ENCODE peak calls at places on chromosomes 13 and 19, in seven cellular contexts. One of them, this sample, is unnamed.

GRCh38 chr13:33015791-33016323 is 366 bp upstream of the KL start:
- DNase-seq in ascending aorta: no peak
- DNase-seq in colonic mucosa: peak
- DNase-seq in osteoblast: no peak
- DNase-seq in cardiac fibroblast: no peak
- DNase-seq in fibroblast of pulmonary artery: no peak
- DNase-seq in right lobe of liver: no peak
- DNase-seq in this sample: no peak

GRCh38 chr19:8237026-8237425 is 27.9 kb downstream of the CERS4 start:
- DNase-seq in ascending aorta: no peak
- DNase-seq in fibroblast of pulmonary artery: no peak
- DNase-seq in colonic mucosa: no peak
- DNase-seq in osteoblast: peak
- DNase-seq in cardiac fibroblast: no peak
- DNase-seq in right lobe of liver: no peak
- DNase-seq in this sample: no peak

GRCh38 chr19:18385675-18386542 is at the start of gene GDF15:
- DNase-seq in fibroblast of pulmonary artery: peak
- DNase-seq in cardiac fibroblast: peak
- DNase-seq in colonic mucosa: peak
- DNase-seq in osteoblast: peak
- DNase-seq in ascending aorta: no peak
- DNase-seq in right lobe of liver: peak
- DNase-seq in this sample: peak

GRCh38 chr13:73730014-73730413 is 404.2 kb downstream of the KLF12 start:
- DNase-seq in colonic mucosa: no peak
- DNase-seq in ascending aorta: no peak
- DNase-seq in osteoblast: no peak
- DNase-seq in right lobe of liver: no peak
- DNase-seq in cardiac fibroblast: no peak
- DNase-seq in fibroblast of pulmonary artery: no peak
- DNase-seq in this sample: no peak

GRCh38 chr13:29861694-29862110 is 11.3 kb upstream of the UBL3 start:
- DNase-seq in ascending aorta: no peak
- DNase-seq in colonic mucosa: no peak
- DNase-seq in fibroblast of pulmonary artery: peak
- DNase-seq in osteoblast: peak
- DNase-seq in cardiac fibroblast: peak
- DNase-seq in right lobe of liver: no peak
- DNase-seq in this sample: no peak

GRCh38 chr13:113947321-113948033 is 26.4 kb downstream of the C13orf46 start:
- DNase-seq in colonic mucosa: peak
- DNase-seq in osteoblast: peak
- DNase-seq in cardiac fibroblast: peak
- DNase-seq in ascending aorta: no peak
- DNase-seq in right lobe of liver: no peak
- DNase-seq in fibroblast of pulmonary artery: peak
- DNase-seq in this sample: peak

GRCh38 chr13:74930402-74931165 is 551.4 kb downstream of the TBC1D4 start:
- DNase-seq in cardiac fibroblast: peak
- DNase-seq in right lobe of liver: no peak
- DNase-seq in colonic mucosa: no peak
- DNase-seq in fibroblast of pulmonary artery: peak
- DNase-seq in ascending aorta: no peak
- DNase-seq in osteoblast: peak
- DNase-seq in this sample: peak

GRCh38 chr13:62924395-62924794 is 1508.7 kb upstream of the PCDH20 start:
- DNase-seq in ascending aorta: no peak
- DNase-seq in cardiac fibroblast: no peak
- DNase-seq in fibroblast of pulmonary artery: no peak
- DNase-seq in colonic mucosa: no peak
- DNase-seq in right lobe of liver: no peak
- DNase-seq in osteoblast: no peak
- DNase-seq in this sample: no peak

GRCh38 chr19:23788415-23788814 is 29.7 kb upstream of the ZNF681 start:
- DNase-seq in right lobe of liver: no peak
- DNase-seq in ascending aorta: no peak
- DNase-seq in colonic mucosa: no peak
- DNase-seq in osteoblast: no peak
- DNase-seq in cardiac fibroblast: no peak
- DNase-seq in fibroblast of pulmonary artery: no peak
- DNase-seq in this sample: no peak

GRCh38 chr13:69474286-69474685 is 633.3 kb upstream of the ATXN8OS start:
- DNase-seq in ascending aorta: no peak
- DNase-seq in cardiac fibroblast: no peak
- DNase-seq in osteoblast: no peak
- DNase-seq in colonic mucosa: no peak
- DNase-seq in right lobe of liver: no peak
- DNase-seq in fibroblast of pulmonary artery: no peak
- DNase-seq in this sample: no peak

GRCh38 chr13:101916758-101917474 is 464.4 kb downstream of the ITGBL1 start:
- DNase-seq in osteoblast: no peak
- DNase-seq in right lobe of liver: no peak
- DNase-seq in ascending aorta: no peak
- DNase-seq in cardiac fibroblast: no peak
- DNase-seq in fibroblast of pulmonary artery: no peak
- DNase-seq in colonic mucosa: no peak
- DNase-seq in this sample: no peak

GRCh38 chr13:101917475-101917810 is 465.0 kb downstream of the ITGBL1 start:
- DNase-seq in cardiac fibroblast: no peak
- DNase-seq in osteoblast: no peak
- DNase-seq in colonic mucosa: no peak
- DNase-seq in fibroblast of pulmonary artery: no peak
- DNase-seq in ascending aorta: no peak
- DNase-seq in right lobe of liver: no peak
- DNase-seq in this sample: no peak

GRCh38 chr13:101919541-101920306 is 467.2 kb downstream of the ITGBL1 start:
- DNase-seq in fibroblast of pulmonary artery: peak
- DNase-seq in cardiac fibroblast: peak
- DNase-seq in colonic mucosa: no peak
- DNase-seq in ascending aorta: no peak
- DNase-seq in osteoblast: peak
- DNase-seq in right lobe of liver: no peak
- DNase-seq in this sample: peak

GRCh38 chr13:101916108-101916757 is 463.8 kb downstream of the ITGBL1 start:
- DNase-seq in ascending aorta: no peak
- DNase-seq in right lobe of liver: peak
- DNase-seq in fibroblast of pulmonary artery: peak
- DNase-seq in cardiac fibroblast: peak
- DNase-seq in osteoblast: peak
- DNase-seq in colonic mucosa: no peak
- DNase-seq in this sample: peak

DNA sequence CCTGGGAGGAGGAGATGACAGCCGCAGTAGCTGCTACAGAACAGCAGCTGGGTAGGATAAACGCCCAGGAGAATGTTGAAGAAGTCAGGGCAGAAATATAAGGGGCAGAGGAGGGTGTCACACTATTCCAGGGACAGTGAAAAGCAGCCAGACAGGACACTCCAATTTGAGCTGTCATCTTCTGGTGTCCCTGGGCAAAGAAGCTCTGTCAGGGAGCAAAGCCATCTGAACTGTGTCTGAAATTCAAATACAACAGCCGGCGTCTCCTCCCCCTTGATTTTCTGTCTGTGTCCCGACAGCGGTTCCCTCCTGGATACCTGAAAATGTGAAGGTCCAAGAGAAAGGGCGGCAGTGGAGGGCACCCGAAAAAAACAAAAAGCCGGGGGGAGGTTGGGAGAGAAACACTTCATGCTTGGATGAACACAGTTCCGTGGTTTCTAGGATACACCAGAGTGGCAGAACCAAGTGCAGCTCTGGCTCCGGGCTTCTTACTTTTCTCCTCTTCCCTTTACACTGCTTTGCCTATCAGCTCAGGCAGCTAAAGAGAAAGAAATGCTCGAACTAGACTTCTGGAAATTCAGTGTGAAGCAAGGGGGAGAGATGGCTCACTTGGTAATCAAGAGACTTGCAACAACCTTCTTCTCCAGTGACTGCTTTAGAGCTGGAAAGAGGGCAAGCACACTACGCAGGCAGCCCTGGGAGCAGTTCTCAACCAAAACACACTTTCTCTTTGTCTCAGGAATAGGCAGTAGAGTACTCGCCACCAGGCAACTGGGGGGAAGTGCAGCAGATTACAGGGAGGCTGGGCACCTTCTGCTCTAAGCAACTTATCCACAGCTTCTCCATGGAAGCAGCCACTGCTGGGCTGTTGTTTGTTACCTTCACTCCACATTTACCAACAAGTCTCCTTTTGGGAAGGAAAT is 465.6 kb downstream of the ITGBL1 start:
- DNase-seq in colonic mucosa: no peak
- DNase-seq in osteoblast: peak
- DNase-seq in right lobe of liver: no peak
- DNase-seq in ascending aorta: no peak
- DNase-seq in fibroblast of pulmonary artery: no peak
- DNase-seq in cardiac fibroblast: no peak
- DNase-seq in this sample: no peak
- H3K4me3 ChIP-seq in colonic mucosa: no peak
- H3K4me3 ChIP-seq in osteoblast: no peak
- H3K4me3 ChIP-seq in right lobe of liver: no peak
- H3K4me3 ChIP-seq in ascending aorta: no peak
- H3K4me3 ChIP-seq in fibroblast of pulmonary artery: no peak
- H3K4me3 ChIP-seq in cardiac fibroblast: no peak
- H3K4me3 ChIP-seq in this sample: no peak

GRCh38 chr13:85204668-85205344 is 594.4 kb downstream of the SLITRK6 start:
- DNase-seq in ascending aorta: no peak
- DNase-seq in colonic mucosa: no peak
- DNase-seq in fibroblast of pulmonary artery: no peak
- DNase-seq in right lobe of liver: no peak
- DNase-seq in osteoblast: no peak
- DNase-seq in cardiac fibroblast: no peak
- DNase-seq in this sample: no peak
- TF ChIP-seq CTCF in ascending aorta: no peak
- TF ChIP-seq CTCF in colonic mucosa: no peak
- TF ChIP-seq CTCF in fibroblast of pulmonary artery: no peak
- TF ChIP-seq CTCF in right lobe of liver: no peak
- TF ChIP-seq CTCF in osteoblast: no peak
- TF ChIP-seq CTCF in cardiac fibroblast: no peak
- TF ChIP-seq CTCF in this sample: no peak

GRCh38 chr19:58055483-58055874 is 3.6 kb upstream of the ZNF135 start:
- DNase-seq in ascending aorta: no peak
- DNase-seq in cardiac fibroblast: no peak
- DNase-seq in fibroblast of pulmonary artery: no peak
- DNase-seq in colonic mucosa: no peak
- DNase-seq in osteoblast: peak
- DNase-seq in right lobe of liver: no peak
- DNase-seq in this sample: no peak
- H3K4me3 ChIP-seq in ascending aorta: peak
- H3K4me3 ChIP-seq in cardiac fibroblast: peak
- H3K4me3 ChIP-seq in fibroblast of pulmonary artery: no peak
- H3K4me3 ChIP-seq in colonic mucosa: no peak
- H3K4me3 ChIP-seq in osteoblast: peak
- H3K4me3 ChIP-seq in right lobe of liver: no peak
- H3K4me3 ChIP-seq in this sample: no peak

DNA sequence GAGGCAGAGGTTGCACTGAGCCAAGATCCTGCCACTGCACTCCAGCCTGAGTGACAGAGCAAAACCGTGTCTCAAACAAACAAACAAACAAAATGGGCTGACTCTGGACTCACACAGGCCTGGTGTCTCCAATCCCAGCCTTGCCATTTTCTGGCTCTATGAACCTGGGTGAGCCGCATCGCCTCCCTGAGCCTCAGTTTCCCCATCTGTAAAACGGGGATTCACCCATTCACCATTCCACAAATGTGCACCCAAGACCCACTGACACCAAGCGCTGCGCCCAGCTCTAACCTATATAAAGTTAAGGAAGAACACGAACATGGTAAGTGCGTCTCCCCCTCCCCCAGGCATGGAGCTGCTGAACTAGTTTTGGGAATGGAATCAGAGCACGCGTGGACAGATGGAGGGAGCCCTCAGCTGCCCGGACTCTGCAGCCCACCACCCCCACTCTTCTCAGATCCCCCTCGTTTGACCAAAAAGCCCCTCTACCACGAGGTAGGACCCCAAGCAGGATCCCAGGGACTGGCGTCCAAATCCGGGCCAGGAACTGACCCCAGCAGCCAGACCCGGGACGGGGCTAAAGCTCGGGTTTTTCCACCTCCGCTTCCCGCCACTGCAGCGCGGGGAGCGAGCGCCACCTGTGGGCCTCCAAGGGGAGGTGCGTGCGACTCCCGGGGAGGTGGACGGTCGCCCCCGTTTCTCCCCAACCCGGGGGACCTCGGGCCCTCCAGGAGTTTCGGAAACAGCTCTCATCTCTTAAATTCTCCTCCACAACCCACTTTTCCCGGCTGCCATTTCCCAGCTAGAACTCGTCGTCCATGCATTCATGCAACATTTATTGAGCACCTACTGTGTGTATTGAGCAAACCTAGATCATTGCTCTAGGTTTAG is 33.0 kb upstream of the ADGRE5 start:
- DNase-seq in right lobe of liver: peak
- DNase-seq in ascending aorta: no peak
- DNase-seq in osteoblast: peak
- DNase-seq in fibroblast of pulmonary artery: peak
- DNase-seq in cardiac fibroblast: peak
- DNase-seq in colonic mucosa: peak
- DNase-seq in this sample: peak
- TF ChIP-seq CTCF in right lobe of liver: peak
- TF ChIP-seq CTCF in ascending aorta: peak
- TF ChIP-seq CTCF in osteoblast: peak
- TF ChIP-seq CTCF in fibroblast of pulmonary artery: peak
- TF ChIP-seq CTCF in cardiac fibroblast: peak
- TF ChIP-seq CTCF in colonic mucosa: peak
- TF ChIP-seq CTCF in this sample: peak

DNA sequence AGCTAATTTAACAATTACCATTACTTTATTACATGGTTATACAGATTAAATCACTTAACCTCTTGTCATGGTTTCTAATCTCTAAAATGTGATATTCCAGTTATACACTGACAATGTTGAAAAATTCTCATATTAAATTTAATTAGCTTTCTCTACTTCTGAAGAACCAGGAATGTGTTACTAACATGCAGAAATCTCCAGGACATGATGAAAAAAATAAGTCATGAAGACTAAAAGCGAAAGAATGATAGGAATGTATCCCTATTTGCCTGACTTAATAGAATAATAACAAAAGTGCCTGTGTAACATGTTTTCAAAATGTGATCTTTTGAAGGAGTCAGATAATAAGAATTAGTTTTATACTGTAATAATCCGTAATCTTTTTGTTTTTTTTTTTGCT is 2823.7 kb upstream of the PCDH20 start:
- DNase-seq in right lobe of liver: no peak
- DNase-seq in fibroblast of pulmonary artery: peak
- DNase-seq in cardiac fibroblast: peak
- DNase-seq in colonic mucosa: no peak
- DNase-seq in osteoblast: no peak
- DNase-seq in ascending aorta: no peak
- DNase-seq in this sample: peak
- H3K4me3 ChIP-seq in right lobe of liver: no peak
- H3K4me3 ChIP-seq in fibroblast of pulmonary artery: no peak
- H3K4me3 ChIP-seq in cardiac fibroblast: no peak
- H3K4me3 ChIP-seq in colonic mucosa: no peak
- H3K4me3 ChIP-seq in osteoblast: no peak
- H3K4me3 ChIP-seq in ascending aorta: no peak
- H3K4me3 ChIP-seq in this sample: no peak

DNA sequence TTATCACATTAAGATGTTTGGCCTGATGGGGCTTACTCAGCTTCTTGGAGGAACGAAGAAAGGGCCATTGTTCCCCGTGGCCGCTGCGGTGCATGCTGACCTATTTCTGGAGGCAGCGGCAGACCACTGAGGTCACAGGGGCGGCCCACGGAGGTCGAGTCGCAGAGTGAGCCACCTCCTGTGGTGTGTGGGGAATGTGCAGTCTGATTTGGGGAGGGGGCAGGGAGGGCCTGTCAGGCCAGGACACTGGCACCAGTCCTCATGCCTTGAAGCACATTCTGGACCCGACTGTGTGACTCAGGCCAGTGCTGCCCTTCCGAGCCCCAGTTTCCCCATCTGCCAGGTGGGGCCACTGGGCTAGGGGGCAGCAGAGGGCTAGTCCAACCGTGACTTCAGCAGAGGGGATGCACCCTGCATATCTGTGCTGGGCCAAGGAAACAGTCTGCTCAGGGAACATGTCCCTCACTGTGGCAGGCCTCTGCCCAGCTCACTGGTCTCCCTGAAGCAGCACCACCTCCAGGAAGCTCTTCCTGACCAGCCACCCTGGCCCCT is 6.3 kb downstream of the SLC7A10 start:
- DNase-seq in ascending aorta: no peak
- DNase-seq in osteoblast: no peak
- DNase-seq in fibroblast of pulmonary artery: no peak
- DNase-seq in right lobe of liver: no peak
- DNase-seq in cardiac fibroblast: peak
- DNase-seq in colonic mucosa: no peak
- DNase-seq in this sample: peak
- TF ChIP-seq CTCF in ascending aorta: no peak
- TF ChIP-seq CTCF in osteoblast: peak
- TF ChIP-seq CTCF in fibroblast of pulmonary artery: peak
- TF ChIP-seq CTCF in right lobe of liver: no peak
- TF ChIP-seq CTCF in cardiac fibroblast: no peak
- TF ChIP-seq CTCF in colonic mucosa: no peak
- TF ChIP-seq CTCF in this sample: peak